ENCODE peak calls at places on chromosome 7, in nine cellular contexts. B, T, Q, L, I, R, W, K and V are unnamed samples.

GRCh38 chr7:512541-513311 is 6.9 kb downstream of the PDGFA start:
- DNase-seq in W (no peak), T (no peak), B (no peak), L (no peak), Q (no peak), R (no peak), I (no peak), K (no peak), V (no peak)

GRCh38 chr7:98250789-98251188 is 1.2 kb downstream of the TECPR1 start:
- DNase-seq in B (no peak), R (no peak), T (no peak), I (no peak), K (no peak), L (no peak), Q (no peak), W (no peak), V (no peak)

GRCh38 chr7:150918378-150918777 is 59.7 kb downstream of the KCNH2 start:
- DNase-seq in W (no peak), B (peak), R (no peak), L (no peak), K (no peak), Q (no peak), T (no peak), I (no peak), V (no peak)

GRCh38 chr7:150385240-150385830 is 6.2 kb downstream of the ZNF775 start:
- DNase-seq in W (no peak), L (no peak), I (peak), B (no peak), R (no peak), T (no peak), K (no peak), Q (no peak), V (no peak)

GRCh38 chr7:104230606-104231005 is 22.8 kb upstream of the ORC5 start:
- DNase-seq in R (no peak), L (no peak), B (no peak), W (no peak), T (no peak), I (no peak), Q (peak), K (no peak), V (no peak)

GRCh38 chr7:34451183-34451582 is 206.8 kb upstream of the NPSR1 start:
- DNase-seq in Q (no peak), R (no peak), B (no peak), I (no peak), W (no peak), L (no peak), K (no peak), T (no peak), V (no peak)

GRCh38 chr7:26293569-26294308 is 2.1 kb downstream of the SNX10 start:
- DNase-seq in R (no peak), W (peak), B (no peak), T (no peak), Q (no peak), K (no peak), I (peak), L (no peak), V (no peak)

GRCh38 chr7:28488061-28488791 is 75.9 kb downstream of the CREB5 start:
- DNase-seq in Q (no peak), W (no peak), I (no peak), L (no peak), B (no peak), T (no peak), K (no peak), R (no peak), V (no peak)

GRCh38 chr7:98066934-98067507 is 39.6 kb upstream of the LMTK2 start:
- DNase-seq in W (no peak), Q (no peak), I (no peak), R (no peak), L (no peak), T (no peak), B (no peak), K (no peak), V (no peak)